ENCODE peak calls at places on chromosomes 13 and 19, in eight cellular contexts. A is chondrocyte; I is activated CD8-positive, alpha-beta memory T cell treated with anti-CD3 and anti-CD28 coated beads for 48 hours; B is T-cell; Y is GDM1; R is NCI-H2081; J is foreskin melanocyte; O is stimulated activated CD8-positive, alpha-beta memory T cell treated with anti-CD3 and anti-CD28 coated beads, Interleukin-15, amount 100 ng/mL, for 24 hours. Q is an unnamed sample.

GRCh38 chr13:50629497-50629896 is 214.0 kb downstream of the DLEU7 start:
- DNase-seq in A (no peak), I (no peak), B (no peak), Y (no peak), R (no peak), J (no peak), O (no peak), Q (no peak)

GRCh38 chr13:40895715-40896184 is 106.3 kb downstream of the SLC25A15 start:
- DNase-seq in A (no peak), I (no peak), B (no peak), Y (no peak), R (peak; percentile 54), J (no peak), O (no peak), Q (no peak)

GRCh38 chr13:80584306-80584705 is 243.4 kb upstream of the SPRY2 start:
- DNase-seq in A (no peak), I (no peak), B (no peak), Y (no peak), R (no peak), J (no peak), O (no peak), Q (no peak)

GRCh38 chr13:45949161-45949560 is 97.6 kb upstream of the SIAH3 start:
- DNase-seq in A (no peak), I (no peak), B (no peak), Y (no peak), R (no peak), J (no peak), O (no peak), Q (no peak)

GRCh38 chr19:14553939-14554243 is 18.0 kb downstream of the NDUFB7 start:
- DNase-seq in A (no peak), I (no peak), B (no peak), Y (no peak), R (no peak), J (no peak), O (no peak), Q (no peak)

GRCh38 chr13:65909501-65909900 is 1320.6 kb downstream of the PCDH9 start:
- DNase-seq in A (no peak), I (no peak), B (no peak), Y (no peak), R (no peak), J (no peak), O (no peak), Q (no peak)

GRCh38 chr19:13181747-13182388 is 31.7 kb downstream of the IER2 start:
- DNase-seq in A (no peak), I (no peak), B (peak; percentile 47), Y (peak; percentile 83), R (no peak), J (no peak), O (no peak), Q (peak; percentile 58)

GRCh38 chr13:83007226-83007625 is 875.0 kb downstream of the SLITRK1 start:
- DNase-seq in A (no peak), I (no peak), B (no peak), Y (peak; percentile 11), R (no peak), J (no peak), O (no peak), Q (no peak)

GRCh38 chr13:21109168-21109567 is 47.8 kb upstream of the LATS2 start:
- DNase-seq in A (no peak), I (no peak), B (no peak), Y (no peak), R (no peak), J (peak; percentile 57), O (no peak), Q (no peak)

GRCh38 chr19:15469513-15470297 is 5.4 kb upstream of the RASAL3 start:
- DNase-seq in A (peak; percentile 70), I (no peak), B (peak; percentile 33), Y (no peak), R (no peak), J (no peak), O (no peak), Q (no peak)

GRCh38 chr13:48858122-48858521 is 117.6 kb upstream of the FNDC3A start:
- DNase-seq in A (no peak), I (no peak), B (no peak), Y (no peak), R (no peak), J (no peak), O (no peak), Q (no peak)